ENCODE peak calls at places on chromosomes 12 and 14, in seven cellular contexts. One of them, this sample, is unnamed.

GRCh38 chr12:106600503-106600902 is 17.7 kb downstream of the RFX4 start:
- DNase-seq in brain microvascular endothelial cell: no peak
- DNase-seq in RWPE1: no peak
- DNase-seq in MM.1S: no peak
- DNase-seq in psoas muscle: no peak
- DNase-seq in heart left ventricle: no peak
- DNase-seq in fibroblast of pulmonary artery: no peak
- DNase-seq in this sample: no peak

GRCh38 chr14:90140956-90141316 is 79.1 kb downstream of the KCNK13 start:
- DNase-seq in MM.1S: no peak
- DNase-seq in brain microvascular endothelial cell: peak; percentile 88
- DNase-seq in fibroblast of pulmonary artery: peak; percentile 48
- DNase-seq in RWPE1: no peak
- DNase-seq in heart left ventricle: no peak
- DNase-seq in psoas muscle: no peak
- DNase-seq in this sample: peak; percentile 71

GRCh38 chr12:11654338-11654737 is 4.9 kb downstream of the ETV6 start:
- DNase-seq in fibroblast of pulmonary artery: no peak
- DNase-seq in heart left ventricle: no peak
- DNase-seq in MM.1S: no peak
- DNase-seq in RWPE1: no peak
- DNase-seq in brain microvascular endothelial cell: no peak
- DNase-seq in psoas muscle: no peak
- DNase-seq in this sample: no peak

GRCh38 chr12:64009321-64010068 is 165.0 kb downstream of the SRGAP1 start:
- DNase-seq in psoas muscle: no peak
- DNase-seq in fibroblast of pulmonary artery: no peak
- DNase-seq in heart left ventricle: no peak
- DNase-seq in RWPE1: no peak
- DNase-seq in MM.1S: no peak
- DNase-seq in brain microvascular endothelial cell: no peak
- DNase-seq in this sample: no peak

GRCh38 chr14:53772936-53773335 is 183.7 kb downstream of the BMP4 start:
- DNase-seq in MM.1S: no peak
- DNase-seq in psoas muscle: no peak
- DNase-seq in heart left ventricle: no peak
- DNase-seq in fibroblast of pulmonary artery: no peak
- DNase-seq in RWPE1: no peak
- DNase-seq in brain microvascular endothelial cell: no peak
- DNase-seq in this sample: no peak

GRCh38 chr12:71840226-71840847 is 778 bp downstream of the TBC1D15 start:
- DNase-seq in RWPE1: peak; percentile 72
- DNase-seq in brain microvascular endothelial cell: peak; percentile 50
- DNase-seq in MM.1S: no peak
- DNase-seq in heart left ventricle: no peak
- DNase-seq in psoas muscle: no peak
- DNase-seq in fibroblast of pulmonary artery: peak; percentile 82
- DNase-seq in this sample: peak; percentile 71

GRCh38 chr12:89779090-89779489 is 70.5 kb upstream of the ATP2B1 start:
- DNase-seq in psoas muscle: no peak
- DNase-seq in MM.1S: no peak
- DNase-seq in heart left ventricle: no peak
- DNase-seq in RWPE1: peak; percentile 36
- DNase-seq in fibroblast of pulmonary artery: no peak
- DNase-seq in brain microvascular endothelial cell: no peak
- DNase-seq in this sample: no peak

GRCh38 chr12:13165578-13166120 is 30.9 kb upstream of the EMP1 start:
- DNase-seq in brain microvascular endothelial cell: peak; percentile 63
- DNase-seq in RWPE1: peak; percentile 91
- DNase-seq in MM.1S: peak; percentile 94
- DNase-seq in psoas muscle: peak; percentile 65
- DNase-seq in heart left ventricle: peak; percentile 85
- DNase-seq in fibroblast of pulmonary artery: peak; percentile 79
- DNase-seq in this sample: peak; percentile 43

GRCh38 chr12:59595557-59596231 is at the start of gene SLC16A7:
- DNase-seq in fibroblast of pulmonary artery: peak; percentile 84
- DNase-seq in psoas muscle: peak; percentile 93
- DNase-seq in heart left ventricle: peak; percentile 95
- DNase-seq in brain microvascular endothelial cell: peak; percentile 89
- DNase-seq in RWPE1: peak; percentile 80
- DNase-seq in MM.1S: peak; percentile 91
- DNase-seq in this sample: peak; percentile 89

GRCh38 chr14:104632781-104633180 is 28.2 kb upstream of the TMEM179 start:
- DNase-seq in MM.1S: no peak
- DNase-seq in psoas muscle: no peak
- DNase-seq in heart left ventricle: no peak
- DNase-seq in fibroblast of pulmonary artery: no peak
- DNase-seq in brain microvascular endothelial cell: no peak
- DNase-seq in RWPE1: no peak
- DNase-seq in this sample: no peak

GRCh38 chr12:12893438-12893837 is 2.1 kb downstream of the GPRC5A start:
- DNase-seq in psoas muscle: no peak
- DNase-seq in heart left ventricle: no peak
- DNase-seq in RWPE1: no peak
- DNase-seq in brain microvascular endothelial cell: no peak
- DNase-seq in fibroblast of pulmonary artery: no peak
- DNase-seq in MM.1S: no peak
- DNase-seq in this sample: no peak

GRCh38 chr12:67667276-67668073 is 18.9 kb downstream of the DYRK2 start:
- DNase-seq in MM.1S: no peak
- DNase-seq in heart left ventricle: peak; percentile 90
- DNase-seq in fibroblast of pulmonary artery: peak; percentile 57
- DNase-seq in psoas muscle: peak; percentile 57
- DNase-seq in RWPE1: no peak
- DNase-seq in brain microvascular endothelial cell: no peak
- DNase-seq in this sample: no peak

GRCh38 chr12:19082365-19082911 is 47.1 kb upstream of the PLEKHA5 start:
- DNase-seq in MM.1S: peak; percentile 70
- DNase-seq in psoas muscle: no peak
- DNase-seq in brain microvascular endothelial cell: no peak
- DNase-seq in fibroblast of pulmonary artery: no peak
- DNase-seq in RWPE1: no peak
- DNase-seq in heart left ventricle: no peak
- DNase-seq in this sample: no peak

GRCh38 chr12:120100630-120101029 is 15.9 kb downstream of the RAB35 start:
- DNase-seq in brain microvascular endothelial cell: no peak
- DNase-seq in psoas muscle: peak; percentile 83
- DNase-seq in MM.1S: no peak
- DNase-seq in fibroblast of pulmonary artery: peak; percentile 68
- DNase-seq in heart left ventricle: peak; percentile 90
- DNase-seq in RWPE1: no peak
- DNase-seq in this sample: no peak

GRCh38 chr12:49200882-49201594 is 12.2 kb upstream of the TUBA1A start:
- DNase-seq in MM.1S: no peak
- DNase-seq in RWPE1: peak; percentile 55
- DNase-seq in heart left ventricle: no peak
- DNase-seq in psoas muscle: no peak
- DNase-seq in fibroblast of pulmonary artery: peak; percentile 94
- DNase-seq in brain microvascular endothelial cell: peak; percentile 50
- DNase-seq in this sample: peak; percentile 71

GRCh38 chr14:71734076-71734475 is 198.2 kb upstream of the RGS6 start:
- DNase-seq in RWPE1: no peak
- DNase-seq in psoas muscle: no peak
- DNase-seq in heart left ventricle: no peak
- DNase-seq in MM.1S: no peak
- DNase-seq in brain microvascular endothelial cell: no peak
- DNase-seq in fibroblast of pulmonary artery: no peak
- DNase-seq in this sample: no peak

GRCh38 chr14:69539631-69540410 is 34.9 kb downstream of the CCDC177 start:
- DNase-seq in psoas muscle: peak; percentile 41
- DNase-seq in MM.1S: no peak
- DNase-seq in fibroblast of pulmonary artery: peak; percentile 91
- DNase-seq in RWPE1: no peak
- DNase-seq in brain microvascular endothelial cell: no peak
- DNase-seq in heart left ventricle: no peak
- DNase-seq in this sample: peak; percentile 40

GRCh38 chr12:3076730-3077571 is at the start of gene TSPAN9:
- DNase-seq in RWPE1: peak; percentile 86
- DNase-seq in fibroblast of pulmonary artery: peak; percentile 76
- DNase-seq in MM.1S: peak; percentile 45
- DNase-seq in brain microvascular endothelial cell: no peak
- DNase-seq in psoas muscle: peak; percentile 69
- DNase-seq in heart left ventricle: peak; percentile 89
- DNase-seq in this sample: peak; percentile 55

GRCh38 chr12:6106208-6106607 is 18.3 kb downstream of the VWF start:
- DNase-seq in brain microvascular endothelial cell: no peak
- DNase-seq in heart left ventricle: no peak
- DNase-seq in psoas muscle: no peak
- DNase-seq in fibroblast of pulmonary artery: no peak
- DNase-seq in MM.1S: no peak
- DNase-seq in RWPE1: no peak
- DNase-seq in this sample: no peak

GRCh38 chr14:87994974-87995373 is 2.0 kb upstream of the GALC start:
- DNase-seq in RWPE1: no peak
- DNase-seq in psoas muscle: no peak
- DNase-seq in brain microvascular endothelial cell: no peak
- DNase-seq in heart left ventricle: no peak
- DNase-seq in MM.1S: no peak
- DNase-seq in fibroblast of pulmonary artery: no peak
- DNase-seq in this sample: no peak

GRCh38 chr14:54730156-54730961 is 163.4 kb downstream of the SAMD4A start:
- DNase-seq in fibroblast of pulmonary artery: peak; percentile 50
- DNase-seq in heart left ventricle: no peak
- DNase-seq in brain microvascular endothelial cell: peak; percentile 17
- DNase-seq in RWPE1: no peak
- DNase-seq in psoas muscle: no peak
- DNase-seq in MM.1S: peak; percentile 33
- DNase-seq in this sample: peak; percentile 33

GRCh38 chr14:60002819-60003492 is 83.0 kb downstream of the LRRC9 start:
- DNase-seq in MM.1S: no peak
- DNase-seq in fibroblast of pulmonary artery: no peak
- DNase-seq in heart left ventricle: peak; percentile 92
- DNase-seq in psoas muscle: peak; percentile 75
- DNase-seq in brain microvascular endothelial cell: no peak
- DNase-seq in RWPE1: no peak
- DNase-seq in this sample: no peak

GRCh38 chr14:100708349-100709217 is 18.1 kb upstream of the DLK1 start:
- DNase-seq in MM.1S: no peak
- DNase-seq in heart left ventricle: peak; percentile 78
- DNase-seq in RWPE1: peak; percentile 52
- DNase-seq in fibroblast of pulmonary artery: peak; percentile 63
- DNase-seq in brain microvascular endothelial cell: no peak
- DNase-seq in psoas muscle: peak; percentile 53
- DNase-seq in this sample: no peak
- TF ChIP-seq CTCF in MM.1S: no peak
- TF ChIP-seq CTCF in heart left ventricle: no peak
- TF ChIP-seq CTCF in RWPE1: no peak
- TF ChIP-seq CTCF in fibroblast of pulmonary artery: no peak
- TF ChIP-seq CTCF in brain microvascular endothelial cell: no peak
- TF ChIP-seq CTCF in psoas muscle: no peak
- TF ChIP-seq CTCF in this sample: peak; percentile 12

DNA sequence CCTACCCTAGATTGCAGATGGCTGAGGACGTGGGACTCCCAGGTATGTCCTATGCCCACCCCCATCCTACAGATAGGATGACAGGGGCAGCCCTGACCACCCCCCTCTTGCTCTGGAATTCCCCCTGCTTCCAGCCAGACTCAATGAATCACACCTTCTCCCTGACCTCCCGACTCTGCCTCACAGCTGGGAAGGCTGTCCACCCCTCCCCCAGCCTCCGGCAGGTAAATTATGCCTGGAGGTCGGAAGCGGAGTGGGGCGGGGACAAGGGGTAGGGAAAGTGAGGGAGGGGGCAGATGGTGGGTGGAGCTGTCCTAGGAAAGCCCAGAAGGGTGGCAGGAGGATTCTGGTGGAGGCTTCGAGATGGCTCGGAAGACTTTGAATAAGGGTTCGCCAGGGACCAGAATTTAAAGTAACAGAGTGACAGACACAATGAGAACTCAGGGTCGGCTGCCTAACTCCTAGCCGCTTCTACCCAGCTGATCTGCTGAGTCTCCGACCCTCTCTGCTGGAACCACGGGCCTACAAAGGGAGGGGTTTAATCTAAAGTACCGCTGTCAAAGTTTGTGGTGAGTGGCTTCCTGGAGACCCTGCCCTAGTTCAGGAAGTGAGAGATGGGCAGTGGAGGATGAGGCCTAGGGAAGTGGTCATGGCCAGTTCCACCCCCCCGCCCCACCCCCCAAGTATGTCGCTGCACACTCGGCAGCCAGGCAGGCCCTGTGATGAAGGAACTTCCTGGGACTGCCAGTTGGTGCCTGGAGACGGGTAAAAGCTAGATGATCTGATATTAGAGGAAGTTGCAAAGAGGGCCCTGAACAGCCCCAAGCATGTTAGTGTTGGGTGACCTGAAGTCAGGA is 4.2 kb downstream of the PLEKHG3 start:
- DNase-seq in fibroblast of pulmonary artery: no peak
- DNase-seq in RWPE1: peak; percentile 95
- DNase-seq in brain microvascular endothelial cell: no peak
- DNase-seq in psoas muscle: no peak
- DNase-seq in MM.1S: no peak
- DNase-seq in heart left ventricle: peak; percentile 65
- DNase-seq in this sample: no peak
- TF ChIP-seq CTCF in fibroblast of pulmonary artery: no peak
- TF ChIP-seq CTCF in RWPE1: no peak
- TF ChIP-seq CTCF in brain microvascular endothelial cell: no peak
- TF ChIP-seq CTCF in psoas muscle: no peak
- TF ChIP-seq CTCF in MM.1S: no peak
- TF ChIP-seq CTCF in heart left ventricle: no peak
- TF ChIP-seq CTCF in this sample: no peak

DNA sequence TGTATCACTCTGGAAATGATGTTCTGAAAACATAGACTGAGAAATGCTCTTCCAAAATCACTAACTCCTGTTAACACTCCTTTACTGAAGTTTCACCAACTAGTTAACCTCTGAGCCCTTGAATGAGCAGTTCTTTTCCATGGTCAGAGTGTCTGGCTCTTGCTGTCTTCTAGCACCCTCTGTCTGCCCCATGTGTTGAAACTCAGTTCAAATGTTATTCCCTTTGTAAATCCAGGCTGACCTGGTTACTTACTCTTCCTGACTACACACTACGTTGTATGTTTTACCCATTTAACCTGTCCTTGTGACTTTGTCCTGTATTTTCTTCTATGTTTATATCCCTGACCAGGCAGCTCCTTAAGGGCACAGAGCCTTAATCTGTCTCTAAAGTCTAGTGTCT is 388.9 kb upstream of the RPL10L start:
- DNase-seq in psoas muscle: no peak
- DNase-seq in fibroblast of pulmonary artery: no peak
- DNase-seq in heart left ventricle: no peak
- DNase-seq in MM.1S: peak; percentile 12
- DNase-seq in RWPE1: no peak
- DNase-seq in brain microvascular endothelial cell: peak; percentile 50
- DNase-seq in this sample: no peak
- TF ChIP-seq CTCF in psoas muscle: no peak
- TF ChIP-seq CTCF in fibroblast of pulmonary artery: no peak
- TF ChIP-seq CTCF in heart left ventricle: no peak
- TF ChIP-seq CTCF in MM.1S: peak; percentile 25
- TF ChIP-seq CTCF in RWPE1: no peak
- TF ChIP-seq CTCF in brain microvascular endothelial cell: peak; percentile 65
- TF ChIP-seq CTCF in this sample: no peak

DNA sequence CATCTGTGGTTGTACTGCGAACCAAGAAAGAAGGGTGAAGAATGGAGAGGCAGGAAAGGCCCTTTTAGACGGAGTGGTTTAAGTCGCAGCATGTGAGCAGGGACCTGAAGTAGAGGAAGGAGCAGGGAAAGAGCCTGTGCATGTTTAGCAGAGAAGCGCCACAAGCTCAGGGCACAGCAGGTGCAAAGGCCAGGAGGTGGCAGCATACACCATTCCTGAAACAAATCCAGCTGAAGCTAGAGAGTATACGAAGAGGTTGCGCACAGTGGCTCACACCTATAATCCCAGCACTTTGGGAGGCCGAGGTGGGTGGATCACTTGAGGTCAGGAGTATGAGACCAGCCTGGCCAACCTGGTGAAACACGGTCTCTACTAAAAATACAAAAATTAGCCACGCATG is 49.9 kb downstream of the HELB start:
- DNase-seq in RWPE1: no peak
- DNase-seq in psoas muscle: no peak
- DNase-seq in brain microvascular endothelial cell: peak; percentile 29
- DNase-seq in heart left ventricle: no peak
- DNase-seq in fibroblast of pulmonary artery: peak; percentile 29
- DNase-seq in MM.1S: peak; percentile 11
- DNase-seq in this sample: peak; percentile 15
- TF ChIP-seq CTCF in RWPE1: peak; percentile 14
- TF ChIP-seq CTCF in psoas muscle: no peak
- TF ChIP-seq CTCF in brain microvascular endothelial cell: peak; percentile 67
- TF ChIP-seq CTCF in heart left ventricle: peak; percentile 40
- TF ChIP-seq CTCF in fibroblast of pulmonary artery: peak; percentile 27
- TF ChIP-seq CTCF in MM.1S: peak; percentile 36
- TF ChIP-seq CTCF in this sample: peak; percentile 74